ENCODE peak calls at places on chromosomes 1 and 21, in six cellular contexts. Q, Z, H, R, Y and D are unnamed samples.

GRCh38 chr1:41880951-41881885 is 37.5 kb downstream of the HIVEP3 start:
- DNase-seq in Q (no peak), Z (no peak), H (no peak), R (no peak), Y (no peak), D (no peak)

GRCh38 chr1:43705982-43706597 is 1.2 kb upstream of the ST3GAL3 start:
- DNase-seq in Q (no peak), Z (no peak), H (no peak), R (no peak), Y (no peak), D (no peak)

GRCh38 chr1:3638027-3638426 is 11.9 kb downstream of the WRAP73 start:
- DNase-seq in Q (no peak), Z (no peak), H (no peak), R (no peak), Y (no peak), D (no peak)

GRCh38 chr1:174769961-174770549 is 229.7 kb upstream of the CACYBP start:
- DNase-seq in Q (no peak), Z (peak), H (no peak), R (peak), Y (peak), D (no peak)

GRCh38 chr1:230735447-230735846 is 11.7 kb upstream of the CAPN9 start:
- DNase-seq in Q (no peak), Z (no peak), H (no peak), R (no peak), Y (no peak), D (no peak)

GRCh38 chr1:87421809-87422208 is 93.1 kb downstream of the LMO4 start:
- DNase-seq in Q (no peak), Z (no peak), H (no peak), R (no peak), Y (no peak), D (no peak)

GRCh38 chr1:105516068-105516467 is 1540.4 kb upstream of the PRMT6 start:
- DNase-seq in Q (no peak), Z (no peak), H (no peak), R (no peak), Y (no peak), D (no peak)

GRCh38 chr1:101520302-101520701 is 283.5 kb downstream of the S1PR1 start:
- DNase-seq in Q (peak), Z (peak), H (no peak), R (peak), Y (peak), D (peak)

GRCh38 chr1:60102691-60103090 is 29.1 kb upstream of the C1orf87 start:
- DNase-seq in Q (no peak), Z (no peak), H (no peak), R (no peak), Y (no peak), D (no peak)

GRCh38 chr1:28173980-28174297 is 2.6 kb downstream of the PTAFR start:
- DNase-seq in Q (no peak), Z (no peak), H (no peak), R (no peak), Y (no peak), D (no peak)

GRCh38 chr1:12275370-12275769 is 45.5 kb downstream of the VPS13D start:
- DNase-seq in Q (peak), Z (peak), H (peak), R (no peak), Y (peak), D (no peak)

GRCh38 chr21:44870748-44871495 is 2.6 kb downstream of the PTTG1IP start:
- DNase-seq in Q (no peak), Z (no peak), H (no peak), R (no peak), Y (peak), D (no peak)

GRCh38 chr1:64941466-64942117 is 24.8 kb downstream of the JAK1 start:
- DNase-seq in Q (no peak), Z (no peak), H (no peak), R (no peak), Y (no peak), D (no peak)

GRCh38 chr1:109918077-109918606 is 7.5 kb downstream of the CSF1 start:
- DNase-seq in Q (no peak), Z (peak), H (no peak), R (no peak), Y (no peak), D (no peak)

GRCh38 chr1:26535201-26535600 is 5.6 kb downstream of the RPS6KA1 start:
- DNase-seq in Q (no peak), Z (no peak), H (no peak), R (no peak), Y (no peak), D (peak)

GRCh38 chr1:200409203-200409760 is 554 bp downstream of the ZNF281 start:
- DNase-seq in Q (peak), Z (peak), H (peak), R (no peak), Y (no peak), D (peak)

GRCh38 chr1:175479521-175480342 is 263.7 kb downstream of the TNR start:
- DNase-seq in Q (no peak), Z (no peak), H (no peak), R (no peak), Y (no peak), D (no peak)

GRCh38 chr21:45768011-45768740 is 124.7 kb downstream of the PCBP3 start:
- DNase-seq in Q (no peak), Z (no peak), H (no peak), R (no peak), Y (no peak), D (no peak)

GRCh38 chr1:225866981-225867380 is 15.2 kb downstream of the TMEM63A start:
- DNase-seq in Q (no peak), Z (no peak), H (no peak), R (no peak), Y (no peak), D (no peak)

GRCh38 chr1:118948351-118948750 is 39.8 kb downstream of the TBX15 start:
- DNase-seq in Q (no peak), Z (no peak), H (no peak), R (no peak), Y (no peak), D (no peak)

GRCh38 chr1:26280333-26281042 is 602 bp downstream of the SH3BGRL3 start:
- DNase-seq in Q (no peak), Z (peak), H (no peak), R (no peak), Y (no peak), D (peak)

GRCh38 chr21:34938079-34938764 is 110.9 kb downstream of the RUNX1 start:
- DNase-seq in Q (no peak), Z (no peak), H (no peak), R (no peak), Y (no peak), D (no peak)

GRCh38 chr1:244273845-244274619 is 177.7 kb downstream of the ADSS2 start:
- DNase-seq in Q (no peak), Z (peak), H (no peak), R (no peak), Y (no peak), D (no peak)

GRCh38 chr1:85394130-85394529 is 70.8 kb downstream of the DDAH1 start:
- DNase-seq in Q (no peak), Z (no peak), H (no peak), R (no peak), Y (no peak), D (no peak)

GRCh38 chr1:77831976-77832695 is 52.7 kb downstream of the MIGA1 start:
- DNase-seq in Q (no peak), Z (no peak), H (no peak), R (no peak), Y (no peak), D (no peak)

GRCh38 chr1:161483361-161483760 is 21.9 kb upstream of the FCGR2A start:
- DNase-seq in Q (no peak), Z (peak), H (no peak), R (no peak), Y (no peak), D (no peak)
- TF ChIP-seq TAF1 in Q (no peak), Z (no peak), H (no peak), R (no peak), Y (no peak), D (no peak)

GRCh38 chr1:229342305-229342901 is 444 bp downstream of the CCSAP start:
- DNase-seq in Q (peak), Z (peak), H (peak), R (no peak), Y (peak), D (peak)

GRCh38 chr1:229344139-229344538 is 1.3 kb upstream of the CCSAP start:
- DNase-seq in Q (no peak), Z (no peak), H (no peak), R (no peak), Y (no peak), D (no peak)

GRCh38 chr1:229341811-229342304 is 989 bp downstream of the CCSAP start:
- DNase-seq in Q (no peak), Z (no peak), H (no peak), R (no peak), Y (no peak), D (no peak)

GRCh38 chr1:229344937-229345684 is 2.3 kb upstream of the CCSAP start:
- DNase-seq in Q (no peak), Z (no peak), H (no peak), R (no peak), Y (no peak), D (no peak)

DNA sequence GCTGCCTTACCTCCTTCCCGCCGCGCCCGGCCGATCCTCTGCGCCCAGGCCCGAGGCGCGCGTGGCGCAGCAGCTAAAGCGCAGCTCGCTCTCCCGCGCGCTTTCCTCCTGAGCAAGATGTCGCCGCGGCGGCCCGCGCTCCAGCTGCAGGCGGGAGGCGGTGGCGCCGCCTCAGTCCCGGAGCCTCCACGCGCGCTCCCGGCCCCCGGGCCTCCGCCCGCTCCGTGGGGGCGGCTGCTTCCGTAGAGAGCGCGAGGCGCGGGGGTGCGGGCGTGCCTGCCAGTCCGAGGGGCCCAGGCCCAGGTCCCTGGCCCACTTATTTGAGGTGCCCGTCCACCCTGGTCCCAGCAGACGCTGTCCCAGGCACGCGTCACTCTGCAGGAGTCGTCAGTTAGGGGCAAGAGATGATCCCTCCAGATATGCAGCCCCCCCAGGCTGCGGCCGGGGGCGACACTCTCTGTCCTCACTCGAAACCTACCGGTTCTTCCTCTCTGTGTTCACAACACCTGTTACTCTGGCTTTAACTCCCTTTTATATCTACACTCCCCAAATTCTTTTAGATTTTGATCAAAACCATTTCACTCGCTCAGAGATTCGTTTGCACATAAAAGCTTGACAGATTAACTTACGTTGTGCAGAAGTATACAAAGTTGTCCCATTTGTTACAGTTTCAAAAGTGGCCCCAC is at the start of gene CCSAP:
- DNase-seq in Q (no peak), Z (peak), H (peak), R (no peak), Y (peak), D (peak)
- TF ChIP-seq POLR2A in Q (no peak), Z (no peak), H (no peak), R (peak), Y (no peak), D (no peak)

GRCh38 chr1:33298623-33299277 is 22.1 kb downstream of the A3GALT2 start:
- DNase-seq in Q (peak), Z (peak), H (peak), R (no peak), Y (peak), D (peak)
- TF ChIP-seq POLR2AphosphoS5 in Q (no peak), Z (no peak), H (no peak), R (no peak), Y (no peak), D (no peak)

DNA sequence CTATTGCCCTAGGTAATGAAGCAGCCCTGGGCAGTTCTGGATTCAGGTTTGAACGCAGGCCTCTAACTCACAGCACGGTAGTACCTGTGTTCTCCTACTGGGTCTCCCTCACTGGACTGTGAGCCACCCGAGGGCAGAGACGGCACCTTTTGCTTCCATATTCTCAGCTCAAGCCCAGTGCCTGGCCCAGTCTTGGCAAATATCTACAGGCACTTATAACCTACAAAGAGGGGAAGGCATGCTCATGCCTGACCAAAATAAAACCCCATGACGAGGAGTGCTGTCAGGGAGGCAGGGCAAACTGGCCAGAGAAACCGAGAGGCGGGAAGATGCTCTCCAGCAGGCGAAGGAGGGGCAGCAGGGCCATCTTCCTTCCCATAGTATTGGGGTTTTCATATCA is 91.1 kb downstream of the DDX20 start:
- DNase-seq in Q (no peak), Z (no peak), H (no peak), R (no peak), Y (no peak), D (no peak)
- TF ChIP-seq TAF1 in Q (no peak), Z (no peak), H (no peak), R (no peak), Y (no peak), D (no peak)

DNA sequence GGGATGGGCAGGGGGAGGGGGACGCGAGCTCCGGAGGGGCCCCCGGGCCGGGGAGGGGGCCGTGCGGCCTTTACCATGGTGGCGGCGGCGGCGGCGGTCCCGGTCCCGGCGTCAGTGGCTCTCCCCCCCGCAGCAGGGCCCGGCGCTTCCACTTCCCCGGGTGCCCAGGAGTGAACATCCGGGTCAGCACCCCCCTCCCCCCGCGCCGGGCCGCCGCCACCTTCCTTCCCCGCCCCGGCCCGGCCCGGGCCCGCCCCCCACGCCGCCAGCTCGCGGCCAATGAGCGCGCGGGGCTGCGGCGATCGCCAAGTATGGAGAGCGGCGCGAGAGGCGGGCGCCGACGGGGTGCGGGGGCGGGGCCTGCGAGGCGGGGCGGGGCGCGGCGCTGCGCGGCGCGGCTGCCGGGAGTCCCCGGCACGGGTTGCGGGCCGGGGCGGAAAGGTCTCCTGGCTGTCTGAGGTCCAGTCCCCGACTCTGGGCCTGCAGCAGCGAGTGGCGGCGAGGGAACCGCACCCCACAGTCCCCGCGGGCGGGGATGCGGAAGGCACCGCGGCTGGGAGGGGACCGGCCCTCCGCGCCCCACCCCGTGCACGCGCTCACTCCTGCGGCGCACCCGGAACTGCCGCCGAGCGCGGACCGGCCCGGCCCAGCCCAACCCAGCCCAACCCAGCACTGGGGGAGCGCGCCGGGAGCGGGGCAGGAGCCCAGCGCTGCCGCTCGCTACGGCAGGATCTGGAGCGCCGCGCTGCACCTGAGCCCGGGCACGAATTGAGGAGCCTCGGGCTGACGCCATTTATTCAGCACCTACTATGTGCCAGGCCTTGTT is at the start of gene CAPZB:
- DNase-seq in Q (peak), Z (peak), H (peak), R (no peak), Y (peak), D (peak)
- TF ChIP-seq POLR2A in Q (peak), Z (peak), H (peak), R (peak), Y (peak), D (peak)

DNA sequence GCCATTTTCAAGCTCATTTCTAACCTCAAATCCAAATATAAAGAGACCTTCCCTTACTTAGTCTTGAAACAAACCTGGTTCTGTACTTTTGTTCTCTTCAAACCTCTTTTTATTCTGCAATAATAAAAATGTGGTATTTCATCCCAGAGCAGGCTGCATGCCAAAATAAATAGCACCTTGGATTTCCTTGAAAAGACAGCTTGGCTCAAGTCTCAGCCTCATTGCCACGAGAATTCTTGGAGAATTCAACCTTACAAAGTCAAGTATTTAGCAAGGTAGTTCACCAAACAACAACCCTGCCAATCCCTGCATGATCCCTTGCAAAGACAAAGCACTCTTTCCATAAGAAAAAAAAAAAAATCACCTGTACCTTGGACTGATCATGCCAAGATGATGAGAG is 33.8 kb downstream of the KANK4 start:
- DNase-seq in Q (no peak), Z (no peak), H (no peak), R (no peak), Y (no peak), D (no peak)
- TF ChIP-seq POLR2AphosphoS5 in Q (no peak), Z (no peak), H (no peak), R (no peak), Y (no peak), D (no peak)